ENCODE peak calls at places on chromosomes 13 and 19, in ten cellular contexts. One of them, this sample, is unnamed.

GRCh38 chr19:27675771-27676170 is 1537.2 kb downstream of the UQCRFS1 start:
- DNase-seq in HTR-8/SVneo: no peak
- DNase-seq in stimulated activated CD4-positive, alpha-beta T cell treated with anti-CD3 and anti-CD28 coated beads, Interleukin-1b, Interleukin-23, amount 100 ng/mL, for 1 hour: no peak
- DNase-seq in WTC11: no peak
- DNase-seq in thyroid gland: no peak
- DNase-seq in activated T-helper 1 cell treated with anti-CD3 and anti-CD28 coated beads, Interleukin-2, amount 50 U/mL, for 16 hours: no peak
- DNase-seq in NCI-H510A treated with DMSO at 0.1 percent for 48 hours: no peak
- DNase-seq in NB4: no peak
- DNase-seq in glutamatergic neuron: no peak
- DNase-seq in aorta: no peak
- DNase-seq in this sample: no peak

GRCh38 chr19:33770107-33770506 is 26.6 kb upstream of the KCTD15 start:
- DNase-seq in HTR-8/SVneo: no peak
- DNase-seq in stimulated activated CD4-positive, alpha-beta T cell treated with anti-CD3 and anti-CD28 coated beads, Interleukin-1b, Interleukin-23, amount 100 ng/mL, for 1 hour: no peak
- DNase-seq in WTC11: no peak
- DNase-seq in thyroid gland: no peak
- DNase-seq in activated T-helper 1 cell treated with anti-CD3 and anti-CD28 coated beads, Interleukin-2, amount 50 U/mL, for 16 hours: no peak
- DNase-seq in NCI-H510A treated with DMSO at 0.1 percent for 48 hours: no peak
- DNase-seq in NB4: no peak
- DNase-seq in glutamatergic neuron: no peak
- DNase-seq in aorta: no peak
- DNase-seq in this sample: no peak

GRCh38 chr13:109281017-109281416 is 505.4 kb downstream of the IRS2 start:
- DNase-seq in HTR-8/SVneo: no peak
- DNase-seq in stimulated activated CD4-positive, alpha-beta T cell treated with anti-CD3 and anti-CD28 coated beads, Interleukin-1b, Interleukin-23, amount 100 ng/mL, for 1 hour: no peak
- DNase-seq in WTC11: no peak
- DNase-seq in thyroid gland: no peak
- DNase-seq in activated T-helper 1 cell treated with anti-CD3 and anti-CD28 coated beads, Interleukin-2, amount 50 U/mL, for 16 hours: no peak
- DNase-seq in NCI-H510A treated with DMSO at 0.1 percent for 48 hours: no peak
- DNase-seq in NB4: no peak
- DNase-seq in glutamatergic neuron: no peak
- DNase-seq in aorta: no peak
- DNase-seq in this sample: no peak

GRCh38 chr19:19539738-19540703 is 2.0 kb downstream of the CILP2 start:
- DNase-seq in HTR-8/SVneo: no peak
- DNase-seq in stimulated activated CD4-positive, alpha-beta T cell treated with anti-CD3 and anti-CD28 coated beads, Interleukin-1b, Interleukin-23, amount 100 ng/mL, for 1 hour: peak; percentile 52
- DNase-seq in WTC11: peak; percentile 98
- DNase-seq in thyroid gland: peak; percentile 55
- DNase-seq in activated T-helper 1 cell treated with anti-CD3 and anti-CD28 coated beads, Interleukin-2, amount 50 U/mL, for 16 hours: peak; percentile 49
- DNase-seq in NCI-H510A treated with DMSO at 0.1 percent for 48 hours: no peak
- DNase-seq in NB4: no peak
- DNase-seq in glutamatergic neuron: peak; percentile 85
- DNase-seq in aorta: peak; percentile 74
- DNase-seq in this sample: peak; percentile 96

GRCh38 chr19:17576758-17577532 is 21.5 kb downstream of the COLGALT1 start:
- DNase-seq in HTR-8/SVneo: no peak
- DNase-seq in stimulated activated CD4-positive, alpha-beta T cell treated with anti-CD3 and anti-CD28 coated beads, Interleukin-1b, Interleukin-23, amount 100 ng/mL, for 1 hour: no peak
- DNase-seq in WTC11: peak; percentile 100
- DNase-seq in thyroid gland: peak; percentile 15
- DNase-seq in activated T-helper 1 cell treated with anti-CD3 and anti-CD28 coated beads, Interleukin-2, amount 50 U/mL, for 16 hours: no peak
- DNase-seq in NCI-H510A treated with DMSO at 0.1 percent for 48 hours: no peak
- DNase-seq in NB4: peak; percentile 54
- DNase-seq in glutamatergic neuron: peak; percentile 72
- DNase-seq in aorta: peak; percentile 70
- DNase-seq in this sample: peak; percentile 100

GRCh38 chr13:19681517-19681916 is 48.1 kb downstream of the MPHOSPH8 start:
- DNase-seq in HTR-8/SVneo: no peak
- DNase-seq in stimulated activated CD4-positive, alpha-beta T cell treated with anti-CD3 and anti-CD28 coated beads, Interleukin-1b, Interleukin-23, amount 100 ng/mL, for 1 hour: no peak
- DNase-seq in WTC11: peak; percentile 32
- DNase-seq in thyroid gland: no peak
- DNase-seq in activated T-helper 1 cell treated with anti-CD3 and anti-CD28 coated beads, Interleukin-2, amount 50 U/mL, for 16 hours: no peak
- DNase-seq in NCI-H510A treated with DMSO at 0.1 percent for 48 hours: no peak
- DNase-seq in NB4: no peak
- DNase-seq in glutamatergic neuron: no peak
- DNase-seq in aorta: no peak
- DNase-seq in this sample: peak; percentile 63

GRCh38 chr19:3434630-3435553 is 45.4 kb downstream of the SMIM24 start:
- DNase-seq in HTR-8/SVneo: peak; percentile 94
- DNase-seq in stimulated activated CD4-positive, alpha-beta T cell treated with anti-CD3 and anti-CD28 coated beads, Interleukin-1b, Interleukin-23, amount 100 ng/mL, for 1 hour: peak; percentile 92
- DNase-seq in WTC11: peak; percentile 97
- DNase-seq in thyroid gland: peak; percentile 95
- DNase-seq in activated T-helper 1 cell treated with anti-CD3 and anti-CD28 coated beads, Interleukin-2, amount 50 U/mL, for 16 hours: peak; percentile 92
- DNase-seq in NCI-H510A treated with DMSO at 0.1 percent for 48 hours: peak; percentile 84
- DNase-seq in NB4: peak; percentile 94
- DNase-seq in glutamatergic neuron: peak; percentile 98
- DNase-seq in aorta: peak; percentile 99
- DNase-seq in this sample: peak; percentile 99

GRCh38 chr19:55247621-55248099 is 11.2 kb downstream of the PPP6R1 start:
- DNase-seq in HTR-8/SVneo: no peak
- DNase-seq in stimulated activated CD4-positive, alpha-beta T cell treated with anti-CD3 and anti-CD28 coated beads, Interleukin-1b, Interleukin-23, amount 100 ng/mL, for 1 hour: no peak
- DNase-seq in WTC11: no peak
- DNase-seq in thyroid gland: no peak
- DNase-seq in activated T-helper 1 cell treated with anti-CD3 and anti-CD28 coated beads, Interleukin-2, amount 50 U/mL, for 16 hours: no peak
- DNase-seq in NCI-H510A treated with DMSO at 0.1 percent for 48 hours: no peak
- DNase-seq in NB4: peak; percentile 58
- DNase-seq in glutamatergic neuron: no peak
- DNase-seq in aorta: peak; percentile 56
- DNase-seq in this sample: no peak

GRCh38 chr13:76884167-76884566 is 2.0 kb downstream of the KCTD12 start:
- DNase-seq in HTR-8/SVneo: no peak
- DNase-seq in stimulated activated CD4-positive, alpha-beta T cell treated with anti-CD3 and anti-CD28 coated beads, Interleukin-1b, Interleukin-23, amount 100 ng/mL, for 1 hour: no peak
- DNase-seq in WTC11: peak; percentile 59
- DNase-seq in thyroid gland: peak; percentile 51
- DNase-seq in activated T-helper 1 cell treated with anti-CD3 and anti-CD28 coated beads, Interleukin-2, amount 50 U/mL, for 16 hours: no peak
- DNase-seq in NCI-H510A treated with DMSO at 0.1 percent for 48 hours: no peak
- DNase-seq in NB4: peak; percentile 30
- DNase-seq in glutamatergic neuron: peak; percentile 37
- DNase-seq in aorta: peak; percentile 67
- DNase-seq in this sample: peak; percentile 87

GRCh38 chr13:98978280-98978679 is 416 bp upstream of the DOCK9 start:
- DNase-seq in HTR-8/SVneo: peak; percentile 41
- DNase-seq in stimulated activated CD4-positive, alpha-beta T cell treated with anti-CD3 and anti-CD28 coated beads, Interleukin-1b, Interleukin-23, amount 100 ng/mL, for 1 hour: no peak
- DNase-seq in WTC11: no peak
- DNase-seq in thyroid gland: no peak
- DNase-seq in activated T-helper 1 cell treated with anti-CD3 and anti-CD28 coated beads, Interleukin-2, amount 50 U/mL, for 16 hours: no peak
- DNase-seq in NCI-H510A treated with DMSO at 0.1 percent for 48 hours: no peak
- DNase-seq in NB4: no peak
- DNase-seq in glutamatergic neuron: no peak
- DNase-seq in aorta: no peak
- DNase-seq in this sample: no peak

GRCh38 chr19:14248578-14249011 is 42.6 kb upstream of the ADGRL1 start:
- DNase-seq in HTR-8/SVneo: no peak
- DNase-seq in stimulated activated CD4-positive, alpha-beta T cell treated with anti-CD3 and anti-CD28 coated beads, Interleukin-1b, Interleukin-23, amount 100 ng/mL, for 1 hour: peak; percentile 28
- DNase-seq in WTC11: peak; percentile 90
- DNase-seq in thyroid gland: peak; percentile 7
- DNase-seq in activated T-helper 1 cell treated with anti-CD3 and anti-CD28 coated beads, Interleukin-2, amount 50 U/mL, for 16 hours: peak; percentile 14
- DNase-seq in NCI-H510A treated with DMSO at 0.1 percent for 48 hours: peak; percentile 18
- DNase-seq in NB4: no peak
- DNase-seq in glutamatergic neuron: peak; percentile 90
- DNase-seq in aorta: peak; percentile 58
- DNase-seq in this sample: peak; percentile 95

GRCh38 chr13:45540864-45541263 is 74.7 kb downstream of the ERICH6B start:
- DNase-seq in HTR-8/SVneo: no peak
- DNase-seq in stimulated activated CD4-positive, alpha-beta T cell treated with anti-CD3 and anti-CD28 coated beads, Interleukin-1b, Interleukin-23, amount 100 ng/mL, for 1 hour: no peak
- DNase-seq in WTC11: no peak
- DNase-seq in thyroid gland: no peak
- DNase-seq in activated T-helper 1 cell treated with anti-CD3 and anti-CD28 coated beads, Interleukin-2, amount 50 U/mL, for 16 hours: no peak
- DNase-seq in NCI-H510A treated with DMSO at 0.1 percent for 48 hours: no peak
- DNase-seq in NB4: no peak
- DNase-seq in glutamatergic neuron: no peak
- DNase-seq in aorta: no peak
- DNase-seq in this sample: no peak

GRCh38 chr19:5560156-5560555 is 7.6 kb downstream of the TINCR start:
- DNase-seq in HTR-8/SVneo: no peak
- DNase-seq in stimulated activated CD4-positive, alpha-beta T cell treated with anti-CD3 and anti-CD28 coated beads, Interleukin-1b, Interleukin-23, amount 100 ng/mL, for 1 hour: no peak
- DNase-seq in WTC11: no peak
- DNase-seq in thyroid gland: no peak
- DNase-seq in activated T-helper 1 cell treated with anti-CD3 and anti-CD28 coated beads, Interleukin-2, amount 50 U/mL, for 16 hours: no peak
- DNase-seq in NCI-H510A treated with DMSO at 0.1 percent for 48 hours: no peak
- DNase-seq in NB4: no peak
- DNase-seq in glutamatergic neuron: no peak
- DNase-seq in aorta: no peak
- DNase-seq in this sample: peak; percentile 48

GRCh38 chr19:18674616-18675015 is 8.9 kb upstream of the CRTC1 start:
- DNase-seq in HTR-8/SVneo: no peak
- DNase-seq in stimulated activated CD4-positive, alpha-beta T cell treated with anti-CD3 and anti-CD28 coated beads, Interleukin-1b, Interleukin-23, amount 100 ng/mL, for 1 hour: no peak
- DNase-seq in WTC11: no peak
- DNase-seq in thyroid gland: peak; percentile 47
- DNase-seq in activated T-helper 1 cell treated with anti-CD3 and anti-CD28 coated beads, Interleukin-2, amount 50 U/mL, for 16 hours: no peak
- DNase-seq in NCI-H510A treated with DMSO at 0.1 percent for 48 hours: no peak
- DNase-seq in NB4: no peak
- DNase-seq in glutamatergic neuron: no peak
- DNase-seq in aorta: no peak
- DNase-seq in this sample: no peak

GRCh38 chr13:43085545-43085944 is 62.2 kb downstream of the DNAJC15 start:
- DNase-seq in HTR-8/SVneo: peak; percentile 12
- DNase-seq in stimulated activated CD4-positive, alpha-beta T cell treated with anti-CD3 and anti-CD28 coated beads, Interleukin-1b, Interleukin-23, amount 100 ng/mL, for 1 hour: no peak
- DNase-seq in WTC11: no peak
- DNase-seq in thyroid gland: no peak
- DNase-seq in activated T-helper 1 cell treated with anti-CD3 and anti-CD28 coated beads, Interleukin-2, amount 50 U/mL, for 16 hours: no peak
- DNase-seq in NCI-H510A treated with DMSO at 0.1 percent for 48 hours: no peak
- DNase-seq in NB4: peak; percentile 17
- DNase-seq in glutamatergic neuron: no peak
- DNase-seq in aorta: no peak
- DNase-seq in this sample: no peak

GRCh38 chr19:7515471-7516226 is at the start of gene ZNF358:
- DNase-seq in HTR-8/SVneo: peak; percentile 88
- DNase-seq in stimulated activated CD4-positive, alpha-beta T cell treated with anti-CD3 and anti-CD28 coated beads, Interleukin-1b, Interleukin-23, amount 100 ng/mL, for 1 hour: no peak
- DNase-seq in WTC11: peak; percentile 87
- DNase-seq in thyroid gland: peak; percentile 64
- DNase-seq in activated T-helper 1 cell treated with anti-CD3 and anti-CD28 coated beads, Interleukin-2, amount 50 U/mL, for 16 hours: peak; percentile 20
- DNase-seq in NCI-H510A treated with DMSO at 0.1 percent for 48 hours: peak; percentile 76
- DNase-seq in NB4: peak; percentile 76
- DNase-seq in glutamatergic neuron: peak; percentile 93
- DNase-seq in aorta: peak; percentile 85
- DNase-seq in this sample: peak; percentile 92

GRCh38 chr13:110702591-110703526 is 3.1 kb downstream of the CARS2 start:
- DNase-seq in HTR-8/SVneo: no peak
- DNase-seq in stimulated activated CD4-positive, alpha-beta T cell treated with anti-CD3 and anti-CD28 coated beads, Interleukin-1b, Interleukin-23, amount 100 ng/mL, for 1 hour: no peak
- DNase-seq in WTC11: no peak
- DNase-seq in thyroid gland: no peak
- DNase-seq in activated T-helper 1 cell treated with anti-CD3 and anti-CD28 coated beads, Interleukin-2, amount 50 U/mL, for 16 hours: no peak
- DNase-seq in NCI-H510A treated with DMSO at 0.1 percent for 48 hours: no peak
- DNase-seq in NB4: peak; percentile 64
- DNase-seq in glutamatergic neuron: no peak
- DNase-seq in aorta: no peak
- DNase-seq in this sample: peak; percentile 51